ENCODE peak calls at places on chromosomes 7 and 10, in nine cellular contexts. K is lower lobe of right lung, C is neural progenitor cell, E is hepatocyte, M is tibial nerve, T is IMR-90, N is mucosa of descending colon, J is uterus, X is cardiac muscle cell. L is an unnamed sample. For H3K9me3, the result is how much of the 10 kb centered on the place peaks cover.

GRCh38 chr7:140645166-140645565 is 4.6 kb upstream of the DENND2A start:
- DNase-seq in M (no peak), K (no peak), C (peak), T (no peak), E (no peak), X (no peak), J (peak), N (no peak), L (no peak)

GRCh38 chr7:142733271-142733670 is 16.0 kb upstream of the PRSS1 start:
- DNase-seq in C (no peak), N (no peak), E (no peak), J (no peak), M (no peak), X (no peak), K (no peak), T (no peak), L (no peak)

GRCh38 chr7:142168746-142169145 is 57.2 kb downstream of the MGAM2 start:
- DNase-seq in T (no peak), J (no peak), C (peak), X (peak), E (peak), K (no peak), M (no peak), N (no peak), L (no peak)

GRCh38 chr7:88629559-88629958 is 129.9 kb upstream of the ZNF804B start:
- DNase-seq in K (no peak), T (no peak), C (no peak), J (no peak), X (no peak), M (no peak), N (no peak), E (no peak), L (no peak)

GRCh38 chr10:93106631-93107072 is 33.0 kb downstream of the CYP26A1 start:
- DNase-seq in K (no peak), E (no peak), X (no peak), T (peak), J (no peak), M (no peak), C (no peak), N (no peak), L (peak)

GRCh38 chr10:6924166-6924565 is 344.1 kb upstream of the PRKCQ start:
- DNase-seq in C (no peak), J (no peak), E (no peak), N (no peak), T (peak), X (no peak), M (no peak), K (no peak), L (no peak)

GRCh38 chr10:99779335-99779734 is 3.1 kb upstream of the ABCC2 start:
- DNase-seq in X (peak), E (peak), J (no peak), M (no peak), K (no peak), T (peak), C (no peak), N (no peak), L (no peak)

GRCh38 chr7:1674161-1675035 is 4.3 kb downstream of the ELFN1 start:
- DNase-seq in X (no peak), M (peak), E (no peak), N (peak), K (peak), J (no peak), T (no peak), C (no peak), L (no peak)

GRCh38 chr10:104441601-104442000 is 88.0 kb downstream of the CFAP58 start:
- DNase-seq in T (peak), M (no peak), N (no peak), C (no peak), J (no peak), K (no peak), X (no peak), E (peak), L (no peak)

GRCh38 chr7:1850976-1851571 is 181.0 kb downstream of the ELFN1 start:
- DNase-seq in J (no peak), E (no peak), C (no peak), T (no peak), X (no peak), K (peak), N (peak), M (no peak), L (no peak)

GRCh38 chr7:157785486-157786186 is 448.8 kb downstream of the DNAJB6 start:
- DNase-seq in T (no peak), E (no peak), N (no peak), M (no peak), K (no peak), C (no peak), J (no peak), X (no peak), L (no peak)
- H3K9me3 ChIP-seq in T (half or more), E (under half), N (under half), M (under half), K (under half), C (under half), J (under half), X (under half), L (under half)

GRCh38 chr7:94666879-94667587 is 11.1 kb upstream of the SGCE start:
- DNase-seq in J (no peak), E (no peak), C (no peak), X (no peak), K (no peak), N (no peak), T (no peak), M (no peak), L (peak)
- TF ChIP-seq CTCF in J (no peak), E (no peak), C (no peak), X (no peak), K (no peak), N (no peak), T (no peak), M (no peak), L (no peak)

GRCh38 chr7:100493476-100494264 is 9.9 kb downstream of the NYAP1 start:
- DNase-seq in N (peak), T (no peak), E (peak), J (peak), X (no peak), C (peak), K (peak), M (no peak), L (no peak)
- H3K4me3 ChIP-seq in N (no peak), T (no peak), E (no peak), J (peak), X (no peak), C (peak), K (peak), M (peak), L (peak)

DNA sequence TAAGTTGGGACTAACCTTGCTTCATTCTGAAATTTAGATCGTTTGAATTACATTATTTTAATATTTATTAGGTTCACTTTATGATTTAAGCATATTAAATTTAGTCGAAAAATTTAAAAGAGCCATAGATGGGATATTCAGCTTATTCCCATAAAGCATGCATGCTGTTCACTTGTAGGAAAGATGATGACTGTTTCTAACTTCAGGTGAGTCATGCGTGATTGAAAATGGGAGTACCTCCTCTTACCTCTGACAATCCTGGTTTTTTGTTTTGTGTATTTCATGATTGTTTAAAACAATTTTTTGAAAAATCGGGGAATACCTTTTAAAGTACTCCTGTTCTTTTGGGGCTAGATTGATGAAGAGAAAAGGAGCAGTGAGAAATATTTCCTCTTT is 1.4 kb downstream of the TNKS2 start:
- DNase-seq in X (no peak), E (peak), N (no peak), C (no peak), K (no peak), J (no peak), T (peak), M (no peak), L (no peak)
- H3K9me3 ChIP-seq in X (under half), E (under half), N (under half), C (under half), K (under half), J (under half), T (under half), M (under half), L (under half)

GRCh38 chr7:15012135-15012534 is 109.6 kb upstream of the DGKB start:
- DNase-seq in N (no peak), X (no peak), C (no peak), T (no peak), J (no peak), E (no peak), M (no peak), K (no peak), L (no peak)

GRCh38 chr7:15015545-15016314 is 113.2 kb upstream of the DGKB start:
- DNase-seq in J (peak), M (no peak), K (no peak), X (peak), E (peak), T (peak), N (peak), C (peak), L (no peak)

GRCh38 chr7:15016726-15017125 is 114.2 kb upstream of the DGKB start:
- DNase-seq in K (no peak), E (peak), J (peak), N (no peak), T (no peak), X (no peak), M (no peak), C (no peak), L (no peak)

GRCh38 chr7:15018981-15019380 is 116.4 kb upstream of the DGKB start:
- DNase-seq in N (no peak), T (no peak), E (no peak), C (no peak), X (no peak), J (no peak), K (no peak), M (no peak), L (no peak)

DNA sequence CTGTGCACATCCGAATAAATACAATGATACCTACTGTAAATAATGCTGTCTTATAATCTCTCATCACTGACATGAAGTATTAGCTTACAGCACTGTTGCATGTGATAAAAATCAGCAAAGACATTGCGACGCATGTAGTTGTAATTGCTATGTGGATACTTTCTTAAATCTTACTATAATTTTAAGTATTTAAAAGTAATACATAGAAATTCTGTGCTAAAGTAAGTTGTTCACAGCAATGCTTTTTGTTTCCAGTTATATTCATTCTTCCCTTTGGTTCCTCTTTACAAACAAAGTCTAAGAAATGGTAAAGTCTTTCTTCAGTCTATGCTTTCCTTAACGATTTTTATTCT is 113.7 kb upstream of the DGKB start:
- DNase-seq in N (no peak), C (no peak), T (no peak), M (no peak), K (no peak), X (no peak), E (no peak), J (no peak), L (no peak)
- TF ChIP-seq CTCF in N (no peak), C (no peak), T (no peak), M (no peak), K (no peak), X (no peak), E (no peak), J (no peak), L (no peak)

GRCh38 chr10:62817763-62818425 is 1.7 kb upstream of the EGR2 start:
- DNase-seq in X (peak), M (peak), K (peak), T (peak), N (peak), E (peak), C (peak), J (peak), L (no peak)

GRCh38 chr10:62819521-62819920 is 3.4 kb upstream of the EGR2 start:
- DNase-seq in K (no peak), X (peak), C (no peak), J (no peak), N (no peak), T (no peak), M (no peak), E (peak), L (no peak)

GRCh38 chr10:62817120-62817762 is 1.1 kb upstream of the EGR2 start:
- DNase-seq in N (peak), M (no peak), C (peak), J (peak), K (peak), T (peak), E (peak), X (peak), L (no peak)

GRCh38 chr10:62816179-62817119 is at the start of gene EGR2:
- DNase-seq in K (peak), N (peak), J (peak), C (peak), M (peak), E (peak), T (peak), X (peak), L (peak)

GRCh38 chr10:62818426-62819011 is 2.4 kb upstream of the EGR2 start:
- DNase-seq in K (peak), M (no peak), C (peak), X (peak), E (peak), N (peak), J (no peak), T (no peak), L (no peak)
- H3K4me3 ChIP-seq in K (peak), M (peak), C (peak), X (peak), E (peak), N (no peak), J (no peak), T (peak), L (peak)